ENCODE peak calls at places on chromosomes 6 and 20, in six cellular contexts. P, N, U, D, V and W are unnamed samples.

GRCh38 chr6:84442241-84442640 is 214.8 kb upstream of the CEP162 start:
- DNase-seq in U (no peak), V (no peak), D (no peak), N (no peak), P (no peak), W (no peak)

GRCh38 chr20:57616143-57616951 is 3.9 kb downstream of the ZBP1 start:
- DNase-seq in V (no peak), D (no peak), N (no peak), U (no peak), P (no peak), W (peak)

GRCh38 chr6:19845271-19846046 is 8.3 kb downstream of the ID4 start:
- DNase-seq in N (no peak), D (no peak), U (no peak), P (no peak), V (no peak), W (no peak)

GRCh38 chr20:57053798-57054552 is 212.5 kb downstream of the BMP7 start:
- DNase-seq in U (no peak), P (no peak), D (no peak), N (no peak), V (no peak), W (no peak)

GRCh38 chr20:48638546-48638945 is 189.3 kb downstream of the PREX1 start:
- DNase-seq in D (no peak), P (no peak), N (no peak), V (no peak), U (no peak), W (peak)

GRCh38 chr20:49136817-49137571 is 51.1 kb downstream of the STAU1 start:
- DNase-seq in D (no peak), V (no peak), P (no peak), N (no peak), U (no peak), W (no peak)

GRCh38 chr20:6492396-6493055 is 275.0 kb upstream of the BMP2 start:
- DNase-seq in N (no peak), V (no peak), D (no peak), P (no peak), U (no peak), W (no peak)

GRCh38 chr6:40342674-40343230 is 244.4 kb downstream of the LRFN2 start:
- DNase-seq in U (no peak), N (no peak), V (no peak), P (no peak), D (no peak), W (no peak)

GRCh38 chr6:142482249-142482648 is 180.4 kb downstream of the ADGRG6 start:
- DNase-seq in V (no peak), P (no peak), N (no peak), D (no peak), U (no peak), W (no peak)

GRCh38 chr20:54458219-54458618 is 17.2 kb upstream of the DOK5 start:
- DNase-seq in U (no peak), V (no peak), N (no peak), P (no peak), D (no peak), W (no peak)

GRCh38 chr6:579339-579738 is 77.6 kb downstream of the HUS1B start:
- DNase-seq in P (peak), N (peak), D (no peak), U (no peak), V (no peak), W (no peak)

GRCh38 chr20:56440346-56441007 is 27.9 kb upstream of the RTF2 start:
- DNase-seq in P (no peak), N (no peak), V (no peak), U (no peak), D (no peak), W (no peak)

GRCh38 chr6:105991561-105992314 is 94.4 kb upstream of the PRDM1 start:
- DNase-seq in P (peak), D (no peak), U (peak), V (peak), N (peak), W (peak)

GRCh38 chr6:161128680-161129196 is 137.2 kb downstream of the MAP3K4 start:
- DNase-seq in N (no peak), V (no peak), D (no peak), P (no peak), U (no peak), W (no peak)

GRCh38 chr6:53888931-53889330 is 94.1 kb downstream of the LRRC1 start:
- DNase-seq in U (no peak), V (no peak), D (no peak), N (no peak), P (no peak), W (no peak)

GRCh38 chr6:71463061-71463460 is 174.4 kb downstream of the OGFRL1 start:
- DNase-seq in D (no peak), U (no peak), V (no peak), P (no peak), N (no peak), W (no peak)

GRCh38 chr6:13302751-13303667 is 25.3 kb downstream of the TBC1D7 start:
- DNase-seq in V (peak), U (peak), D (no peak), P (peak), N (peak), W (peak)

GRCh38 chr6:129340983-129341382 is 369.0 kb downstream of the ARHGAP18 start:
- DNase-seq in V (no peak), U (no peak), P (no peak), N (no peak), D (no peak), W (no peak)

GRCh38 chr6:168537485-168537884 is 96.5 kb downstream of the SMOC2 start:
- DNase-seq in D (no peak), N (no peak), V (no peak), P (no peak), U (no peak), W (peak)

GRCh38 chr6:45003400-45003799 is 324.7 kb upstream of the RUNX2 start:
- DNase-seq in D (no peak), P (no peak), N (no peak), V (no peak), U (no peak), W (no peak)

GRCh38 chr6:98947411-98948292 is at the start of gene FBXL4:
- DNase-seq in N (peak), U (peak), P (peak), V (peak), D (peak), W (peak)

DNA sequence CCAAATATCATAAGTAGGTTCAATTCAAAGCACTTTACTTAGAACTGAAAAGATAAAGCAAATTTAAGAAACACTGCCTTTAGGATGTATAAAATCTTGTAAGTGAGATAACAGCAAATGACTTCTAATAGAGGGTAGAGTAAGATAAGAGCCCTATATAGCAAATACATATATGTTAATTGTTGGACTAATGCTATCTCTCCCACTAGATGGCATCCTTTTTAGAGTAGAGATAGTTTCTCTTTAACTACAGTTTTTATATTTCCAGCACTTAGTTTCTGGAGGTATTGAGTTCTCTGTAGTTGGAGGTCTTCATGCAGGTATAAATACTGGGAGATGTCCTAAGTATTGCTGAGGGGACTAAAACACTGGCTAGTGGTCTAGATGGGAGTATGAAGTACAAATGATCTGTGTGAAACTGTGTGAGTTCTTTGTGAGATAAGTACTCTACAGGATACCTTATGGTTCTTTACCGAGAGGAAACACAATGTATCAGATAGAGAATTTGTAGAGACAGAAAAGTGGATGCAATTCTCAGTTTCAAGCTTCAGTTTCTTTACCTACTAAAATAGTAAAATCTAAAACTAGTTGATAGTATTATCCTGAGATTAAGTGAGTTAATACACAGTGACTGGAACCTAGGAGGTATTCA is 399.3 kb downstream of the KHDRBS2 start:
- DNase-seq in N (no peak), V (no peak), U (no peak), D (no peak), P (no peak), W (no peak)
- TF ChIP-seq CTCF in N (no peak), V (no peak), U (peak), D (no peak), P (no peak), W (no peak)

GRCh38 chr6:35919085-35919826 is 1.6 kb downstream of the SRPK1 start:
- DNase-seq in V (no peak), N (no peak), D (no peak), U (no peak), P (no peak), W (no peak)
- TF ChIP-seq POLR2A in V (no peak), N (no peak), D (no peak), U (peak), P (no peak), W (no peak)

DNA sequence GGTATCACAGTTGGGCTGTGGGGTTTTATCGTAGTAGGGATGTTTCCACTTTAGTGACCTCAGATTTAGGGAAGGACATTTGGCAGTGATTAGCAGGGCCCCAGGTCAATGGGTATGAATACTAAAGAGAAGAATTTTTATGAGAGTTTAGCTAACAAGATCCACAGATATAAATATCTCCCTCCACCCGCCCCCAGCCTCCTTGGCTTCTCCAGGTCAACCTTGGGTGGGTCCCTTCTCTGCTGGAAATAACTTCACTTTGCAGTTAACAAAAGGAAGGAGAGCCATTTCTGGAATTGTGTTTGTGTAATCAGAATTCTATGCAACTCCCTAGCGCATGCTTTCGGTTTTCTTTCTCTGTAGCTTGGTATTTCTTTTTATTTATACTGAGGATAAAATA is 27.2 kb downstream of the RIPOR2 start:
- DNase-seq in N (no peak), U (no peak), P (no peak), V (no peak), D (no peak), W (no peak)
- H3K27ac ChIP-seq in N (no peak), U (no peak), P (no peak), V (no peak), D (peak), W (peak)

DNA sequence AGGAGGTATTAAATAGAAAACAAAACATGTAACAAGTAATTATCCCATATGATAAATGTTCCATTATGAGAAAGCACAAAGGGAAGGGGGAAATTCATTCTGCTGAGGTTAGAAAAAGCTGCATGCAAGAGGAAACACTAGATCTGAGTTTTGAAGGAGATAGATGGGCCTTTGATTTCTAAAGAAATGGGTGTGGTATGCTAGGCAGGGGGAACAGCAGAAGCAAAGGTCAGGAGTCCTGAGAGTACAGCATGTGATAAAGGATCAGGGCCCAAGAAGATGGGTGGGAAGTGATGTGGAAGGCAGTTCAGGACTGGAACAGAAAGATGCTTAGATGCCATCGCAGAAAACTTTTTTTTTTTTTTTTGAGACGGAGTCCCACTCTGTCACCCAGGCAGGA is 126.3 kb downstream of the ALDH8A1 start:
- DNase-seq in N (no peak), P (no peak), V (no peak), U (no peak), D (no peak), W (no peak)
- TF ChIP-seq CTCF in N (no peak), P (no peak), V (no peak), U (no peak), D (no peak), W (no peak)

GRCh38 chr6:34760108-34760507 is 2.8 kb downstream of the SNRPC start:
- DNase-seq in N (no peak), V (no peak), P (no peak), U (no peak), D (no peak), W (no peak)

DNA sequence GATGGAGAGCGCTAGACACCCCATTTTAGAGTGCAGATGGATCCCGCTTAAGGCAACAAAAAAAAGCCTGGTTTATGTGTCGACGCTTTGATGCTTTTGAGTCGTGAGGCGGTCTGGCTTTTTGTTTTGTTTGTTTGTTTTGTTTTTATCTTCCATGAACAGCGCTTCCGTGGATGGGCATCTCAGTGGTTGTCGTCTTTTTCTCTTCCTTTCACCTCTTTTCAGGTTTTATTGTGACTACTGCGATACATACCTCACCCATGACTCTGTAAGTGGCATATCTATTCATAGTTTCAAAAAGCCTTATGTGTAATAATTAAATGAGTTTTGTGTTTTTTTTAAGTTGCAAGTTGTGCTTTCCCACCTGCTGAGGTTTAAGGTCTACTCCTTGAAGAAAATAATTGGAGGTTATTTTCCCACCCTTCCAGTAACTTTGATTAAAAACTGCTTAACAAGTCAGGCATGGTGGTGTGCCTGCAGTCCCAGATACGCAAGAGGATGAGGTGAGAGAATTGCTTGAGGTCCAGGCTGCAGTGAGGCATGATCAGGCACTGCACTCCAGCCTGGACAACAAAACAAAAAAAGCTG is 476 bp downstream of the SNRPC start:
- DNase-seq in P (no peak), D (no peak), U (no peak), V (no peak), N (no peak), W (no peak)
- TF ChIP-seq POLR2A in P (no peak), D (no peak), U (no peak), V (no peak), N (no peak), W (no peak)

DNA sequence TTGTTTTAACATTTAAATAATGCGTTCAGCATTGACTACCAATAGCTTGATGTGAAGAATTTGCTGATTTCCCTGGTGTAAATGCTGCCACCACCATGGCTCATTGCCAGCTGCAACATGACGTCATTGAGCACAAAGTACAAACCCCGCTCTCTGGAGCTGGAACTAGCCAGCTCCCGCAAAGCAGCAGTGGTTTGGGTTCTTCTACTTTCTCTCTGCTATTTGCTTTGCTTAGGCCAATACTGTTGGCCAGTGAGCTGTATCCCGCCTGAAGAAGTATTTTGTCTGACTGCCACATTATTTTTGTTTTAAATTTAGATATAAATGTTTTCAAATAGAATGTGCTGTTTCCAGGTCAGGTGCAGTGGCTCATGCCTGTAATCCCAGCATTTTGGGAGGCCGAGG is 47.4 kb upstream of the KIF13A start:
- DNase-seq in P (no peak), N (peak), D (no peak), V (no peak), U (peak), W (no peak)
- H3K27ac ChIP-seq in P (no peak), N (no peak), D (no peak), V (no peak), U (peak), W (no peak)